ENCODE peak calls at places on chromosomes 16 and 17, in seven cellular contexts. T is GM12878, F is fibroblast of mammary gland, V is tibial artery, X is bronchial epithelial cell, H is cardiac fibroblast, B is H7. D is an unnamed sample.

GRCh38 chr17:29045026-29045425 is 2.1 kb downstream of the PIPOX start:
- DNase-seq in F (no peak), B (no peak), V (no peak), H (no peak), X (no peak), T (no peak), D (no peak)

GRCh38 chr17:29147682-29148081 is 32.5 kb downstream of the MYO18A start:
- DNase-seq in H (no peak), F (no peak), T (no peak), V (no peak), X (no peak), B (no peak), D (no peak)

GRCh38 chr16:68539704-68540370 is 746 bp downstream of the ZFP90 start:
- DNase-seq in V (no peak), F (peak; percentile 18), B (no peak), T (no peak), X (peak; percentile 22), H (peak; percentile 18), D (no peak)

GRCh38 chr17:50845260-50846147 is 10.1 kb downstream of the WFIKKN2 start:
- DNase-seq in T (no peak), V (peak; percentile 50), F (peak; percentile 46), H (no peak), X (peak; percentile 38), B (peak; percentile 43), D (no peak)

GRCh38 chr17:6521636-6522035 is 34.7 kb downstream of the PITPNM3 start:
- DNase-seq in V (no peak), H (no peak), X (no peak), B (no peak), T (no peak), F (no peak), D (no peak)

GRCh38 chr17:17509601-17510425 is 13.6 kb upstream of the RASD1 start:
- DNase-seq in B (no peak), H (no peak), X (no peak), V (no peak), T (no peak), F (no peak), D (no peak)

GRCh38 chr17:72171703-72172670 is 51.2 kb downstream of the SOX9 start:
- DNase-seq in F (no peak), V (no peak), X (no peak), T (no peak), B (no peak), H (no peak), D (no peak)

GRCh38 chr17:78144146-78144719 is 2.0 kb upstream of the C17orf99 start:
- DNase-seq in V (peak; percentile 90), H (peak; percentile 97), X (no peak), B (no peak), F (peak; percentile 86), T (no peak), D (peak; percentile 93)

GRCh38 chr17:43917016-43917347 is 9.6 kb upstream of the MPP2 start:
- DNase-seq in T (peak; percentile 36), F (no peak), H (no peak), X (no peak), B (peak; percentile 30), V (no peak), D (no peak)

GRCh38 chr17:43915561-43915960 is 8.2 kb upstream of the MPP2 start:
- DNase-seq in F (peak; percentile 47), H (no peak), T (no peak), B (no peak), X (no peak), V (no peak), D (no peak)

GRCh38 chr17:43916385-43916784 is 9.0 kb upstream of the MPP2 start:
- DNase-seq in H (no peak), T (no peak), F (no peak), V (no peak), B (no peak), X (no peak), D (no peak)

GRCh38 chr17:43917348-43918025 is 10.2 kb upstream of the MPP2 start:
- DNase-seq in T (no peak), B (peak; percentile 86), H (peak; percentile 43), X (peak; percentile 22), F (peak; percentile 27), V (no peak), D (no peak)

DNA sequence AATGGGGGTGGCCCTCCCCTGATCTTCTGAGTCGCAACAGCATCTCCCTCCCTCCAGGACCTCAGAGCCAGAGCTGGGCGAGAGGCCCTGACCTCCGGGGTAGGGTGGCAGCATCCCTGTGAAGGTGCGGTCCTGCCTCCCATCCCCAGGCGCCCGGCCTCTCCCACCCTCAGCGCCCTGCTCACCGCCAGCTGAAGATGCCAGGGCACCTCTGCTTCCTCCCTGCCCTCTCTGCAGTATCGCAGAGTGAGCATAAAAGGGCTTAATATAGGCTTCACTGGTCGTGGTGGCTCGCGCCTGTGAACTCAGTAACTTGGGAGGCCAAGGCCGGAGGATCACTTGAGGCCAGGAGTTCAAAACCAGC is 10.7 kb upstream of the MPP2 start:
- DNase-seq in X (no peak), F (no peak), V (no peak), H (no peak), B (no peak), T (no peak), D (no peak)
- H3K4me3 ChIP-seq in X (no peak overlapping the region), F (no peak overlapping the region), V (no peak overlapping the region), H (no peak overlapping the region), B (no peak overlapping the region), T (peak overlapping the region; percentile 53), D (no peak overlapping the region)

GRCh38 chr16:11250786-11251524 is 5.0 kb downstream of the SOCS1 start:
- DNase-seq in F (no peak), X (no peak), B (no peak), V (no peak), H (no peak), T (no peak), D (no peak)

GRCh38 chr16:11250091-11250785 is 5.8 kb downstream of the SOCS1 start:
- DNase-seq in B (peak; percentile 74), X (peak; percentile 13), T (no peak), F (no peak), H (peak; percentile 47), V (no peak), D (no peak)

GRCh38 chr16:11252482-11252931 is 3.5 kb downstream of the SOCS1 start:
- DNase-seq in H (no peak), T (no peak), V (no peak), B (no peak), F (no peak), X (no peak), D (no peak)

GRCh38 chr16:11253009-11253994 is 2.7 kb downstream of the SOCS1 start:
- DNase-seq in V (no peak), T (no peak), X (peak; percentile 32), H (no peak), F (peak; percentile 71), B (no peak), D (no peak)

DNA sequence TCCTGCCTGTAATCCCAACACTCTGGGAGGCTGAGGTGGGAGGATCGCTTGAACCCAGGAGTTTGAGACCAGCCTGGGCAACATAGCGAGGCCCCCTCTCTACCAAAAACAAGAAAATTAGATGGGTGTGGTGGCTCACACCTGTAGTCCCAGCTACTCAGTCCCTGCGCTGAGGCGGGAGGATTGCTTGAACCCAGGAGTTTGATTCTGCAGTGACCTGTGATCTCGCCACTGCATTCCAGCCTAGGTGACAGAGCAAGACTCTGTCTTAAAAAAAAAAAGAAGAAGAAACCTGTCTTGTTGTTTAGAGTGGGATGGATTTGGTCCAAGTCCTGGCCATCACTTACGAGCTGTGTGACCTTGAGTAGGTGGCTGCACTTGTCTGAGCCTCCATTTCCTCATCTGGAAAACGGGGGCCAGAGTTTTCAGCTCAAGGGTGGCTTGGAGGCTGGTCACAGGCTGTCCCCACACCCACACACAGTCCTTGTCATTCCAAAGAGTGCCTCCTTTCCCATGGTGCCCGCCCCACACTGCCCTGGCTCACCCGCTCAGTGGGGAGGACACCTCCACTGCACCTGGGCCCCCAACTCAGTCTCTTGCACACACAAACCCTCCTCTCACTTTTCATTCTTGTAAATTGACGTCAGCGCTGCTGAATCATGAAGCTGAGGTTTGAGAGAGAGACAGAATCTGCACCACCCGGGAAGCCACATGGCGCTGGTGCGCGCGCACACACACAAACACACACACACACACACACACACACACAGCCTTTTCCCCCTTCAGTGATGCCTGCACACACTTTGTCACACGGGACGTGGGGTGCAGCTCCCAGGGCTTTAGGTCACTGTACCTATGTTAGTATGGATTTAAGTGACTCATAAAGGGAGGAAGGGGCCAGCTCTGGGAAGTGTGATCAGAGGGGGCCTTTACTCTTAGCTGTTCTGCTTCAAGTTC is 4.2 kb downstream of the SOCS1 start:
- DNase-seq in B (no peak), V (no peak), H (peak; percentile 44), F (peak; percentile 70), X (peak; percentile 23), T (no peak), D (no peak)
- H3K4me3 ChIP-seq in B (no peak overlapping the region), V (no peak overlapping the region), H (no peak overlapping the region), F (no peak overlapping the region), X (no peak overlapping the region), T (peak overlapping the region; percentile 91), D (no peak overlapping the region)

GRCh38 chr16:50549561-50549915 is 1.3 kb downstream of the NKD1 start:
- DNase-seq in T (no peak), H (no peak), X (no peak), F (no peak), V (no peak), B (no peak), D (no peak)

GRCh38 chr16:50548659-50549560 is 714 bp downstream of the NKD1 start:
- DNase-seq in F (no peak), T (no peak), X (no peak), V (no peak), H (peak; percentile 10), B (peak; percentile 82), D (no peak)

GRCh38 chr16:50551243-50551642 is 3.0 kb downstream of the NKD1 start:
- DNase-seq in X (no peak), F (no peak), V (no peak), T (no peak), B (no peak), H (no peak), D (no peak)

GRCh38 chr16:50547944-50548658 is at the start of gene NKD1:
- DNase-seq in T (no peak), V (peak; percentile 89), F (peak; percentile 7), H (peak; percentile 51), B (peak; percentile 98), X (no peak), D (peak; percentile 43)

DNA sequence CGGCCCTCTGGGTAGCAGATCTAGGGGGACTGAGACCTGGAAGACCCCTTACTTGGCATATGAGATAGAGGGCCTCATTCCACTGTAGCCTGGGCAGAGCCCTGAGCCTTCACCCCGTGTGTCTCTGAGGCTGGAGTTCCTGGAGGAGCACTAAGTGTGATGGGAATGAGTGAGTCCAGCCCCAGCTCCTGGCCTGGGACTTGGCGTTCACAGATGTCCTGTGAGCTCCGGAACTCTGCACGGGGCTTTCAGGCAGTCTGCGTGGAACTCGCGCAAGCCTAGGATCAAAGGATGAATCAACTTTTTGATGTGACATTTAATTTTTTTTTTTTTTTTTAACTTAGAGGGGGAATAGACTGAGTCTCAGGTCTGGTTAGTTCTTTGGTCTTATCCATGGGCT is 1.8 kb downstream of the NKD1 start:
- DNase-seq in B (no peak), F (no peak), V (peak; percentile 79), H (no peak), T (no peak), X (no peak), D (no peak)
- H3K4me3 ChIP-seq in B (no peak overlapping the region), F (no peak overlapping the region), V (peak overlapping the region; percentile 89), H (no peak overlapping the region), T (no peak overlapping the region), X (no peak overlapping the region), D (no peak overlapping the region)

GRCh38 chr16:8861563-8862308 is 7.1 kb downstream of the CARHSP1 start:
- DNase-seq in F (no peak), T (no peak), B (peak; percentile 63), X (no peak), H (no peak), V (no peak), D (no peak)

GRCh38 chr16:8864480-8864879 is 4.3 kb downstream of the CARHSP1 start:
- DNase-seq in V (no peak), X (no peak), T (no peak), F (no peak), B (peak; percentile 70), H (no peak), D (no peak)

GRCh38 chr16:8862309-8863130 is 6.3 kb downstream of the CARHSP1 start:
- DNase-seq in X (no peak), F (no peak), B (no peak), H (no peak), T (no peak), V (no peak), D (no peak)

GRCh38 chr16:8865145-8865882 is 3.5 kb downstream of the CARHSP1 start:
- DNase-seq in T (no peak), X (no peak), V (no peak), H (no peak), F (no peak), B (no peak), D (no peak)

DNA sequence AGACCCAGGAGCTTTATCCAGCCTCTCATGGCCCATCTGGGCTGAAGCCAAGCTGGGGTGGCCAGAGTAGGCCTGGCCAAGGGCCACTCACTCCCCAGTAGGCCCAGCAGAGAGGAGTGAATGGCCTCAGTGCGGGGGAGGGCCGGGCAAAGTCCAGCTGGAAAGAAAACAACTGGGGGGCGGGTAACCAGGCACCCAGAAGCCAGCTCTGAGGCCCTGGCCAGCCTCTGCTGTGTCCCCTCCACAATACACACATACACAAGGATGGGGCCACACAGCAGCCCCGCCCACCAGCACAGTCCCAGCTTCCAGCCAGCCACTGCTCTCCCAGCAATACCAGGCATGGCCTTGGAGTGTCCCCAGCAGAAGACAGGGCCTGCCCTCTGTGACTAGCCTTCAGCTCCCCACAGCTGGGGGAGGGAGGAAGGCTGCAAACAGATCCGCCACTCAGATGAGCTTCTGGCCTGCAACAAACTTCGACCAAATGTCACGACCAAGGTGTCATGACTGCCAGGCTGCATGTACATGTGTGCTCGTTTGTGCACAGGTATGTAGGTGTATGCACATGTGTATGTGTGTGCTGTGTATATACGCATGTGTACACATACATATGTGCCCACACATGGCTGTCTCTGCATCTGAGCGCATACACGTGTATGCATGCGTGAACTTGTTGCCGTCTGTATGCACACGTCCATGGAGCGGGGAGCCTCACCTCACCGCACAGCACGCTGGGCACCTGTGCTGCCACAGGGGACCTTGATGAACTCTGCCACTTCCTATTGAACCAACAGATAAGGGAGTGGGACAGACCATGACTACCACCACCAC is 5.0 kb downstream of the CARHSP1 start:
- DNase-seq in F (peak; percentile 31), T (no peak), H (no peak), V (no peak), X (peak; percentile 47), B (peak; percentile 71), D (no peak)
- H3K4me3 ChIP-seq in F (no peak overlapping the region), T (no peak overlapping the region), H (no peak overlapping the region), V (no peak overlapping the region), X (no peak overlapping the region), B (no peak overlapping the region), D (no peak overlapping the region)

D was measured in lower leg skin.